ENCODE peak calls at places on chromosomes 12 and 14, in four cellular contexts. Q is right atrium auricular region, W is IMR-90, V is cardiac muscle cell. F is an unnamed sample.

GRCh38 chr14:104694991-104695659 is 5.7 kb downstream of the INF2 start:
- DNase-seq in Q (no peak), W (no peak), V (no peak), F (no peak)

GRCh38 chr12:10227648-10228047 is 15.0 kb downstream of the GABARAPL1 start:
- DNase-seq in Q (no peak), W (no peak), V (no peak), F (no peak)

GRCh38 chr14:94897583-94897982 is 127.7 kb upstream of the GSC start:
- DNase-seq in Q (no peak), W (no peak), V (peak), F (no peak)

GRCh38 chr12:86712425-86712843 is 456.2 kb upstream of the MGAT4C start:
- DNase-seq in Q (no peak), W (peak), V (no peak), F (no peak)

GRCh38 chr12:105120551-105120950 is 13.0 kb downstream of the WASHC4 start:
- DNase-seq in Q (no peak), W (peak), V (no peak), F (no peak)

GRCh38 chr14:23381017-23381375 is 4.2 kb downstream of the CMTM5 start:
- DNase-seq in Q (no peak), W (no peak), V (peak), F (no peak)

GRCh38 chr12:88243886-88244491 is 101.9 kb downstream of the TMTC3 start:
- DNase-seq in Q (no peak), W (no peak), V (peak), F (no peak)

GRCh38 chr14:29799718-29800117 is 127.9 kb downstream of the PRKD1 start:
- DNase-seq in Q (no peak), W (no peak), V (no peak), F (no peak)

GRCh38 chr12:6769681-6770080 is 2.6 kb upstream of the LAG3 start:
- DNase-seq in Q (no peak), W (no peak), V (no peak), F (no peak)

GRCh38 chr12:6250343-6250742 is 50.1 kb downstream of the CD9 start:
- DNase-seq in Q (peak), W (no peak), V (peak), F (no peak)

GRCh38 chr14:49895480-49895879 is 2.6 kb downstream of the ARF6 start:
- DNase-seq in Q (no peak), W (no peak), V (no peak), F (no peak)

GRCh38 chr12:21026302-21026701 is 104.7 kb upstream of the SLCO1B1 start:
- DNase-seq in Q (no peak), W (no peak), V (no peak), F (no peak)

GRCh38 chr12:99600388-99600787 is 47.2 kb upstream of the GARIN6 start:
- DNase-seq in Q (no peak), W (no peak), V (no peak), F (no peak)

GRCh38 chr14:68792022-68792829 is 641 bp downstream of the ZFP36L1 start:
- DNase-seq in Q (peak), W (no peak), V (no peak), F (no peak)

GRCh38 chr12:119354187-119354586 is 19.7 kb downstream of the CCDC60 start:
- DNase-seq in Q (no peak), W (no peak), V (no peak), F (no peak)

GRCh38 chr14:38248629-38249028 is 7.3 kb downstream of the CLEC14A start:
- DNase-seq in Q (no peak), W (no peak), V (peak), F (no peak)

GRCh38 chr14:20781805-20782204 is 737 bp downstream of the RNASE6 start:
- DNase-seq in Q (no peak), W (no peak), V (peak), F (no peak)

GRCh38 chr12:11941601-11942360 is 129.0 kb upstream of the BCL2L14 start:
- DNase-seq in Q (no peak), W (peak), V (no peak), F (no peak)

GRCh38 chr12:69337325-69337724 is 10.9 kb upstream of the LYZ start:
- DNase-seq in Q (no peak), W (no peak), V (no peak), F (no peak)

GRCh38 chr12:27711312-27711682 is 665 bp downstream of the MRPS35 start:
- DNase-seq in Q (no peak), W (no peak), V (peak), F (no peak)

GRCh38 chr14:58755026-58755929 is 117.5 kb downstream of the DACT1 start:
- DNase-seq in Q (no peak), W (no peak), V (no peak), F (no peak)

GRCh38 chr14:98582276-98582675 is 689.7 kb downstream of the BCL11B start:
- DNase-seq in Q (no peak), W (no peak), V (no peak), F (no peak)

GRCh38 chr12:26783791-26784379 is 49.1 kb downstream of the ITPR2 start:
- DNase-seq in Q (no peak), W (no peak), V (no peak), F (no peak)

GRCh38 chr12:51349026-51349425 is 2.5 kb upstream of the CELA1 start:
- DNase-seq in Q (no peak), W (peak), V (no peak), F (no peak)

GRCh38 chr12:90076851-90077319 is 368.2 kb upstream of the ATP2B1 start:
- DNase-seq in Q (no peak), W (no peak), V (peak), F (no peak)

GRCh38 chr14:101361451-101362433 is 199.6 kb upstream of the DIO3 start:
- DNase-seq in Q (no peak), W (no peak), V (no peak), F (no peak)

GRCh38 chr12:84946753-84947152 is 34.2 kb upstream of the SLC6A15 start:
- DNase-seq in Q (no peak), W (no peak), V (no peak), F (no peak)

GRCh38 chr12:120656008-120656407 is 15.6 kb downstream of the CABP1 start:
- DNase-seq in Q (no peak), W (no peak), V (no peak), F (no peak)

GRCh38 chr14:61337893-61338292 is 16.5 kb downstream of the PRKCH start:
- DNase-seq in Q (no peak), W (no peak), V (no peak), F (no peak)

GRCh38 chr12:131720921-131721320 is 10.0 kb downstream of the SFSWAP start:
- DNase-seq in Q (peak), W (no peak), V (no peak), F (no peak)

GRCh38 chr12:93982847-93983315 is 165.5 kb upstream of the PLXNC1 start:
- DNase-seq in Q (no peak), W (peak), V (no peak), F (no peak)

GRCh38 chr12:6780573-6780972 is 8.3 kb downstream of the LAG3 start:
- DNase-seq in Q (no peak), W (no peak), V (no peak), F (no peak)

GRCh38 chr14:70831382-70831781 is 22.1 kb upstream of the MAP3K9 start:
- DNase-seq in Q (no peak), W (no peak), V (no peak), F (no peak)

GRCh38 chr12:62895351-62895750 is 39.6 kb downstream of the PPM1H start:
- DNase-seq in Q (no peak), W (no peak), V (no peak), F (no peak)

GRCh38 chr12:38384816-38385491 is 68.4 kb downstream of the ALG10B start:
- DNase-seq in Q (no peak), W (no peak), V (no peak), F (no peak)

DNA sequence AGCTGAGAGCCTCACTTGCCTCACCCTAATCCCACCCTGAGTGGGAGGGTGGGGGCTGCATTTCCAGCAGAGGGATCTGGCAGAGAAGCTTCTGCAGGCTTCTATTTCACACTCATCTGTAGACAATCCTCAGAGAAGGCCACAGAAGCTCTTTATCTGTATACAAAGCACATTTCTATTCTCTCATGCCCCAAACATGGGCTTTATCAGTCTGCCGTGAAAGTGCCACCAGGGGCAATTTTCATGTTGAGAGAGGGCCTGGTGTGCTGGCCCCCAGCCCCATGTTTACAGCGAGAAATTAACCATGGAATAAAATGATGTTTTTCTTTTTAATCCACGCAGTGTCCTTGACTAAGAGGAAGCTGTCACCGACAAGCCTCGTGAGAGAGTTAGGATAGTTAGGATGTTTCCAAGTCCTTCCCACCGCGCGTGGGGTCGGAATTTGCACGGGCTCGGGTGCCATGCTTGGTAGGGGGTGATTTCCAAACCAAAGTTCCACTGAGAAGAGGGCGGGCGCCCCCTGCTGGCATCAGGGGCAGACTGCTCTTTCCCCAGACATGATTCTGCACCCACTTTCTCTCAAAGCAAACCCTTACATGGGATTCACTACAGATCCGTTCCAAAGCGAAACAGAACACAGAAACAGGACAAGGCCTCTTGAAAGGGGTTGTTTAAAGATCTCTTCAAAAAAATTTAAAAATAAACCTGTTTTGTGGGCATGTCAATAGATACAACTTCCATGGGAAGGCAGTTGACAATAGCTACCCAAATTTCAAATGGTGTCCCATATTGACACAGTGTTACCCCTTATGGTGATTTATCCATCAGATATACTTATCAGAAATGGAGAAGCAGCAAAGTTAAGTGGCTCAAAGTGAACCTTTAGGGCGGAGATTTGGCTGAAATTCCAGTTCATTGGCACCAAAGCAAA is 19.4 kb downstream of the BDKRB1 start:
- DNase-seq in Q (peak), W (peak), V (peak), F (peak)
- TF ChIP-seq CTCF in Q (peak), W (peak), V (peak), F (peak)

GRCh38 chr12:102480401-102480800 is at the start of gene IGF1:
- DNase-seq in Q (no peak), W (peak), V (no peak), F (no peak)
- TF ChIP-seq CTCF in Q (peak), W (peak), V (peak), F (no peak)

GRCh38 chr14:65588426-65589140 is 176.1 kb downstream of the FUT8 start:
- DNase-seq in Q (no peak), W (peak), V (no peak), F (no peak)
- TF ChIP-seq CTCF in Q (no peak), W (no peak), V (no peak), F (peak)

GRCh38 chr14:28142400-28143015 is 624.1 kb upstream of the FOXG1 start:
- DNase-seq in Q (no peak), W (no peak), V (peak), F (no peak)
- TF ChIP-seq CTCF in Q (no peak), W (no peak), V (peak), F (peak)